ENCODE peak calls at places on chromosomes 16 and 17, in ten cellular contexts. S, K, Q, X, U, D, V, L, A and W are unnamed samples.

GRCh38 chr16:75254359-75254837 is 3.0 kb upstream of the BCAR1 start:
- DNase-seq in L (peak), D (no peak), A (peak), U (no peak), X (no peak), K (peak), Q (peak), S (peak), V (no peak), W (peak)

GRCh38 chr16:77732241-77732946 is 10.1 kb downstream of the NUDT7 start:
- DNase-seq in D (no peak), A (no peak), K (peak), V (no peak), L (no peak), Q (no peak), S (no peak), X (no peak), U (no peak), W (peak)

GRCh38 chr16:3696425-3697218 is 20.7 kb downstream of the TRAP1 start:
- DNase-seq in A (peak), L (no peak), D (no peak), Q (no peak), U (no peak), X (no peak), V (no peak), K (peak), S (no peak), W (peak)

GRCh38 chr17:78315355-78316114 is 44.3 kb downstream of the SOCS3 start:
- DNase-seq in S (peak), A (peak), X (no peak), Q (peak), D (peak), V (no peak), L (peak), U (no peak), K (peak), W (peak)

GRCh38 chr17:49964539-49965521 is 4.2 kb upstream of the DLX4 start:
- DNase-seq in V (no peak), U (no peak), Q (no peak), K (no peak), D (no peak), S (peak), A (no peak), L (no peak), X (no peak), W (peak)

GRCh38 chr16:2936436-2937011 is 24.8 kb downstream of the FLYWCH1 start:
- DNase-seq in S (no peak), L (no peak), A (no peak), K (no peak), U (no peak), X (no peak), V (no peak), D (no peak), Q (no peak), W (no peak)

GRCh38 chr17:64074704-64075484 is 54.5 kb upstream of the ICAM2 start:
- DNase-seq in V (no peak), Q (no peak), K (peak), X (no peak), S (no peak), A (no peak), U (no peak), L (peak), D (no peak), W (peak)

GRCh38 chr16:11254913-11255736 is 879 bp downstream of the SOCS1 start:
- DNase-seq in V (peak), L (peak), U (no peak), D (peak), X (peak), K (peak), S (no peak), Q (peak), A (peak), W (peak)

GRCh38 chr16:22785552-22785951 is 28.4 kb upstream of the HS3ST2 start:
- DNase-seq in U (no peak), D (no peak), V (no peak), S (no peak), L (no peak), K (no peak), Q (no peak), A (no peak), X (no peak), W (no peak)

GRCh38 chr17:17749025-17749772 is 67.9 kb downstream of the RAI1 start:
- DNase-seq in V (no peak), D (no peak), L (no peak), Q (peak), U (no peak), X (no peak), A (no peak), S (peak), K (no peak), W (no peak)

GRCh38 chr17:64103751-64104364 is 26.1 kb downstream of the ERN1 start:
- DNase-seq in U (no peak), X (no peak), A (no peak), V (no peak), K (peak), D (no peak), S (no peak), L (no peak), Q (no peak), W (peak)

GRCh38 chr17:73291260-73291801 is 20.5 kb downstream of the CDC42EP4 start:
- DNase-seq in S (no peak), Q (peak), K (peak), A (peak), D (peak), L (peak), U (no peak), V (no peak), X (no peak), W (peak)

GRCh38 chr16:68298312-68298711 is 12.4 kb downstream of the SLC7A6OS start:
- DNase-seq in D (no peak), K (no peak), X (no peak), U (no peak), V (no peak), L (no peak), A (no peak), S (no peak), Q (no peak), W (no peak)
- H3K27ac ChIP-seq in D (no peak), K (peak), X (no peak), U (no peak), V (no peak), L (peak), A (peak), S (no peak), Q (peak), W (peak)

GRCh38 chr16:15950167-15950854 is 895 bp downstream of the ABCC1 start:
- DNase-seq in D (peak), K (peak), Q (no peak), U (no peak), S (peak), X (peak), L (peak), V (no peak), A (no peak), W (peak)
- H3K27ac ChIP-seq in D (peak), K (peak), Q (peak), U (no peak), S (peak), X (peak), L (peak), V (peak), A (peak), W (peak)

GRCh38 chr16:85151603-85152413 is 39.5 kb upstream of the CIBAR2 start:
- DNase-seq in U (no peak), D (peak), S (no peak), Q (peak), L (peak), X (no peak), A (peak), V (no peak), K (peak), W (peak)
- H3K27ac ChIP-seq in U (peak), D (peak), S (no peak), Q (peak), L (peak), X (no peak), A (peak), V (no peak), K (peak), W (no peak)

GRCh38 chr17:31512104-31512740 is 120.7 kb downstream of the RAB11FIP4 start:
- DNase-seq in K (no peak), Q (no peak), V (no peak), D (no peak), A (no peak), L (no peak), U (no peak), S (no peak), X (no peak), W (no peak)
- H3K27ac ChIP-seq in K (no peak), Q (no peak), V (no peak), D (no peak), A (no peak), L (no peak), U (no peak), S (no peak), X (peak), W (no peak)